ENCODE peak calls at places on chromosomes 2 and 18, in ten cellular contexts. N, U, M, Y, D, T, Q, B, F and X are unnamed samples.
A peak's percentile ranks its signal among the peaks of the same experiment; 100 is the strongest.

GRCh38 chr2:135163306-135163705 is 111.2 kb downstream of the RAB3GAP1 start:
- DNase-seq in M (no peak), D (no peak), F (no peak), Y (no peak), U (no peak), Q (no peak), T (no peak), B (no peak), N (no peak), X (no peak)

GRCh38 chr18:37537868-37538525 is 27.6 kb downstream of the CELF4 start:
- DNase-seq in U (peak; percentile 60), Q (no peak), B (peak; percentile 82), D (peak; percentile 69), T (peak; percentile 66), M (peak; percentile 91), N (peak; percentile 62), Y (peak; percentile 77), F (peak; percentile 22), X (peak; percentile 76)

GRCh38 chr2:237322564-237322963 is 91.4 kb downstream of the COL6A3 start:
- DNase-seq in D (peak; percentile 52), Y (no peak), F (peak; percentile 20), T (peak; percentile 12), Q (no peak), U (no peak), N (no peak), M (no peak), B (no peak), X (no peak)

GRCh38 chr2:8580316-8581047 is 101.4 kb upstream of the ID2 start:
- DNase-seq in T (no peak), N (no peak), B (no peak), D (no peak), Q (peak; percentile 69), U (no peak), M (no peak), Y (no peak), F (no peak), X (no peak)

GRCh38 chr2:186349508-186349907 is 136.6 kb upstream of the ZC3H15 start:
- DNase-seq in Y (no peak), F (no peak), Q (no peak), N (no peak), B (no peak), U (no peak), M (no peak), T (peak; percentile 0), D (no peak), X (no peak)

GRCh38 chr18:13310286-13310685 is 91.7 kb downstream of the LDLRAD4 start:
- DNase-seq in M (no peak), N (no peak), T (no peak), B (no peak), U (no peak), D (no peak), F (no peak), Y (no peak), Q (no peak), X (no peak)

GRCh38 chr2:134417968-134418557 is 164.2 kb downstream of the MGAT5 start:
- DNase-seq in M (no peak), B (no peak), N (no peak), T (no peak), Y (no peak), D (no peak), F (no peak), Q (no peak), U (no peak), X (no peak)

GRCh38 chr18:3451989-3452749 is 2.2 kb downstream of the TGIF1 start:
- DNase-seq in B (peak; percentile 55), F (no peak), D (peak; percentile 75), M (peak; percentile 64), T (no peak), N (peak; percentile 55), Y (peak; percentile 64), U (peak; percentile 78), Q (peak; percentile 86), X (peak; percentile 83)

DNA sequence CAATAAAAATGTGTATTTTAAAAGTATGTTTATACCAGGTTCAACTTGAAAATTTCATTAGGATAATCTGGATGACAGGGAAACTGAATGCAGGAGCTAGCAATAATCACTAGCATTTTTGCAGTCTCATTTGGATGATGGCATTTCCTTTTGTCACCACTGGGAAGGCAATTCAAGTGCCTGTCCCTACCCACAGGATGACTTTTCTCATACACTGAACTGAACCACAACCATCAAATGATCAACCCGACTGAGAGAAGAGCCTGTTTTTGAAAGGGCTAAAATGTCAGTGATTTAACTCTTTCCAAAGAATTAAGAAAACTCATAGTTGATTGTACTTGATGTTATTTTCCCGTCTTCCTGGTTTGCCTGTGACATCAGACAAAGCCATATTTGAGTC is 115.0 kb downstream of the FAM124B start:
- DNase-seq in N (no peak), M (no peak), U (no peak), B (no peak), F (no peak), Y (no peak), D (no peak), Q (no peak), T (peak; percentile 9), X (no peak)
- TF ChIP-seq CTCF in N (no peak), M (peak; percentile 17), U (no peak), B (no peak), F (no peak), Y (no peak), D (no peak), Q (no peak), T (no peak), X (no peak)

DNA sequence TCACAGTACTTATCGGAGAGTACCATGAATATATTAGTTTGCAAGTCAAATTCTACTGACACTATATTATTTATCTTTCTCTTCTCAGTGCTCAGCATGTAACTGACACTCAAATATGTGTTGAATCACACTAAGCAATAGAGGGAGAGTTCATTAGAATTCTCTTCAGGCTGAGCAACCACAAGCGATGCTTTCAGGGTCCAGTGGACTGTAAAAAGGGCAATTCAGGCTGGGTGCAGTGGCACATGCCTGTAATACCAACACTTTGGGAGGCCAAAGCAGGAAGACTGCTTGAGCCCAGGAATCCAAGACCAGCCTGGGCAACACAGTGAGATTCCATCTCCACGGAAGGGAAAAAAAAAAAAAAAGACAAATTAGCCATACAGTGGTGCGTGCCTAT is 16.3 kb downstream of the PDE6D start:
- DNase-seq in Y (no peak), D (no peak), T (no peak), Q (no peak), B (no peak), U (no peak), M (no peak), N (no peak), F (no peak), X (no peak)
- TF ChIP-seq EP300 in Y (no peak), D (no peak), T (no peak), Q (no peak), B (no peak), U (no peak), M (no peak), N (no peak), F (no peak), X (no peak)

GRCh38 chr2:219488844-219489194 is 9.9 kb upstream of the GMPPA start:
- DNase-seq in D (no peak), M (no peak), U (no peak), F (no peak), Y (no peak), N (no peak), B (no peak), Q (no peak), T (no peak), X (no peak)

GRCh38 chr2:219490600-219491130 is 8.0 kb upstream of the GMPPA start:
- DNase-seq in T (no peak), F (no peak), Y (no peak), D (no peak), Q (no peak), B (no peak), M (no peak), N (no peak), U (no peak), X (no peak)

GRCh38 chr2:219489315-219489714 is 9.4 kb upstream of the GMPPA start:
- DNase-seq in T (no peak), Q (no peak), F (no peak), Y (no peak), U (no peak), D (no peak), M (no peak), N (no peak), B (no peak), X (no peak)

GRCh38 chr2:219491278-219491967 is 7.3 kb upstream of the GMPPA start:
- DNase-seq in T (no peak), N (no peak), Q (no peak), D (no peak), U (no peak), M (no peak), Y (no peak), B (no peak), F (no peak), X (no peak)

GRCh38 chr2:219490186-219490585 is 8.5 kb upstream of the GMPPA start:
- DNase-seq in D (no peak), Q (no peak), M (no peak), T (no peak), U (no peak), B (no peak), Y (no peak), F (no peak), N (no peak), X (no peak)
- TF ChIP-seq CTCF in D (no peak), Q (no peak), M (no peak), T (no peak), U (no peak), B (no peak), Y (no peak), F (peak; percentile 50), N (no peak), X (no peak)

GRCh38 chr2:188682864-188683263 is 291.3 kb upstream of the COL3A1 start:
- DNase-seq in U (no peak), F (no peak), D (no peak), Y (no peak), B (no peak), N (no peak), T (no peak), M (no peak), Q (no peak), X (no peak)

GRCh38 chr2:188676012-188676405 is 298.2 kb upstream of the COL3A1 start:
- DNase-seq in B (no peak), T (no peak), U (no peak), Y (no peak), N (no peak), D (no peak), M (no peak), F (no peak), Q (no peak), X (no peak)

GRCh38 chr2:188675391-188676011 is 298.7 kb upstream of the COL3A1 start:
- DNase-seq in F (no peak), D (no peak), M (no peak), Q (no peak), T (no peak), N (no peak), U (no peak), Y (no peak), B (no peak), X (no peak)

GRCh38 chr2:188678921-188679320 is 295.3 kb upstream of the COL3A1 start:
- DNase-seq in D (no peak), T (no peak), B (no peak), U (no peak), F (no peak), N (no peak), Y (no peak), M (no peak), Q (no peak), X (no peak)

DNA sequence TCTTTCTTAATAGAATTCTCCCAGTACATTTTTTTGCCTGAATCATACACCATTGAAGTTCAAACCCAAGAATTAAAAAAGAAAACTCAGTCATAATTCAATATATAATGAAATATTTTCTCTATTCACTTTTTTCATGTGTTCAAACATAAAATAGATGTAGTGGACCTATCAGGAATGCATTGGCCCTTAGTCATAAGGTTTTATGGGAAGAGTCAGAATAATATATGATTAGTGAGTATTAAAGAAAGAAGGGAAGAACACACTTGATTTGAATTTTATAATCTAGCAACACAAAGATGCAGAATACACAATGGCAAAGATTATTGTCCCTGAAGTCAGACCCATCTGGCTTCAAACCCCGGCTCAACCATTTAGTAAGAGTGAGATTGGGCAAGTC is 297.0 kb upstream of the COL3A1 start:
- DNase-seq in Q (no peak), T (no peak), Y (no peak), B (no peak), U (no peak), D (no peak), N (no peak), M (no peak), F (no peak), X (no peak)
- TF ChIP-seq EP300 in Q (no peak), T (no peak), Y (no peak), B (no peak), U (no peak), D (no peak), N (no peak), M (no peak), F (no peak), X (no peak)